ENCODE peak calls at places on chromosomes 1 and 21, in nine cellular contexts. B, U, L, I, H, J, C, Q and Y are unnamed samples.

GRCh38 chr1:181318022-181318857 is 165.1 kb upstream of the CACNA1E start:
- DNase-seq in U (no peak), C (no peak), H (no peak), Q (peak; percentile 78), I (no peak), L (no peak), B (no peak), J (no peak), Y (no peak)

GRCh38 chr1:94316836-94317789 is 79.7 kb upstream of the ARHGAP29 start:
- DNase-seq in U (no peak), B (no peak), C (no peak), Q (no peak), L (no peak), I (no peak), H (no peak), J (no peak), Y (no peak)

GRCh38 chr1:198125995-198126758 is 30.6 kb upstream of the NEK7 start:
- DNase-seq in J (no peak), I (no peak), Q (no peak), B (no peak), L (no peak), U (no peak), H (no peak), C (no peak), Y (peak; percentile 19)

GRCh38 chr21:33362044-33362555 is 37.3 kb downstream of the IFNAR1 start:
- DNase-seq in U (peak; percentile 21), B (no peak), I (peak; percentile 82), H (no peak), C (no peak), Q (no peak), J (peak; percentile 85), L (peak; percentile 18), Y (no peak)

GRCh38 chr1:205109269-205109668 is 12.5 kb downstream of the RBBP5 start:
- DNase-seq in J (no peak), C (no peak), L (no peak), H (no peak), Q (no peak), I (no peak), U (no peak), B (no peak), Y (no peak)

GRCh38 chr1:169307176-169307575 is 60.4 kb downstream of the NME7 start:
- DNase-seq in B (no peak), I (no peak), L (no peak), J (no peak), C (no peak), Q (no peak), H (no peak), U (no peak), Y (no peak)

GRCh38 chr1:16392740-16393139 is 25.7 kb downstream of the SZRD1 start:
- DNase-seq in U (no peak), Q (no peak), H (no peak), L (no peak), B (no peak), J (no peak), C (no peak), I (no peak), Y (no peak)

GRCh38 chr1:233379869-233380438 is 52.4 kb downstream of the MAP3K21 start:
- DNase-seq in B (no peak), C (no peak), U (no peak), Q (no peak), L (no peak), J (no peak), H (peak; percentile 12), I (no peak), Y (no peak)

GRCh38 chr1:198657550-198658064 is 18.8 kb downstream of the PTPRC start:
- DNase-seq in Q (no peak), J (no peak), C (no peak), U (no peak), L (no peak), H (no peak), B (no peak), I (no peak), Y (no peak)

GRCh38 chr1:241934181-241934815 is 23.3 kb upstream of the BECN2 start:
- DNase-seq in J (no peak), Q (no peak), H (no peak), B (no peak), U (no peak), L (peak; percentile 27), C (no peak), I (no peak), Y (peak; percentile 68)

GRCh38 chr21:43023175-43023574 is 48.8 kb downstream of the PKNOX1 start:
- DNase-seq in Q (no peak), J (no peak), B (no peak), U (no peak), H (no peak), L (no peak), I (peak; percentile 31), C (no peak), Y (no peak)

GRCh38 chr1:12159826-12160225 is 7.0 kb upstream of the TNFRSF1B start:
- DNase-seq in J (no peak), I (peak; percentile 80), C (no peak), L (no peak), B (no peak), U (no peak), H (no peak), Q (peak; percentile 79), Y (no peak)

GRCh38 chr1:43537423-43538142 is 6.9 kb downstream of the PTPRF start:
- DNase-seq in L (peak; percentile 84), H (no peak), J (no peak), Q (no peak), C (peak; percentile 85), B (peak; percentile 89), I (peak; percentile 24), U (no peak), Y (peak; percentile 40)

GRCh38 chr1:237938553-237938952 is 47.8 kb upstream of the ZP4 start:
- DNase-seq in J (no peak), Q (no peak), H (no peak), I (no peak), B (no peak), C (no peak), U (no peak), L (no peak), Y (no peak)

GRCh38 chr1:155205035-155205434 is 2.7 kb downstream of the THBS3 start:
- DNase-seq in L (no peak), Q (no peak), C (no peak), J (no peak), H (no peak), I (peak; percentile 70), B (no peak), U (no peak), Y (no peak)

GRCh38 chr1:64240209-64240608 is 36.8 kb downstream of the UBE2U start:
- DNase-seq in I (no peak), C (no peak), U (no peak), H (no peak), Q (no peak), L (no peak), J (no peak), B (no peak), Y (no peak)

GRCh38 chr1:64243757-64244080 is 40.3 kb downstream of the UBE2U start:
- DNase-seq in I (no peak), Q (no peak), B (no peak), C (no peak), L (no peak), J (no peak), U (no peak), H (no peak), Y (no peak)

GRCh38 chr1:64245495-64245894 is 42.1 kb downstream of the UBE2U start:
- DNase-seq in U (no peak), Q (no peak), B (peak; percentile 48), L (peak; percentile 12), I (no peak), J (no peak), H (no peak), C (no peak), Y (no peak)

GRCh38 chr1:64241069-64241468 is 37.6 kb downstream of the UBE2U start:
- DNase-seq in I (no peak), U (no peak), Q (no peak), J (no peak), H (no peak), B (no peak), C (no peak), L (no peak), Y (no peak)

GRCh38 chr1:64242895-64243756 is 39.7 kb downstream of the UBE2U start:
- DNase-seq in U (no peak), Q (no peak), H (no peak), L (no peak), J (no peak), B (no peak), C (no peak), I (no peak), Y (no peak)
- TF ChIP-seq POLR2A in U (no peak), Q (no peak), H (no peak), L (no peak), J (no peak), B (no peak), C (no peak), I (no peak), Y (no peak)

DNA sequence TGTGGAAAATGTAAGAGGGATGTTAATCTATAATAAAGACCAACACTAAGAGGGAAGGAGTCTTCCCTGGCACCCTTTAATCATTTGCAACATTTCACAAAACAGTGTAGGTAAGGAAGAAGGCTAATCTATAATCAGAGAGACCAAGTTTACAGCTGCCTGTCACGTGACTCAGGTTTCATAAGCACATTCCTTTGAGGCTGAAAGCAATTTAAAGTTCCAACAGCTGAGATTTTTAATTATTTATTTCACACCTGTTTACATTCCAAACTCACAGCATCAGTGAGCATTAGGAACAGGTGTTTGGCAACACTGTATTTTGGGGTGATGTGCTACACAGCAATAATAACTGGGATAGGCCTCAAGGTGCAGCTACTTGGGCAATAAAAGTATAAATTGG is 75.7 kb upstream of the PGBD5 start:
- DNase-seq in J (no peak), U (no peak), C (no peak), B (no peak), L (peak; percentile 37), I (no peak), H (no peak), Q (no peak), Y (no peak)
- TF ChIP-seq POLR2A in J (no peak), U (no peak), C (no peak), B (no peak), L (no peak), I (no peak), H (no peak), Q (no peak), Y (no peak)

GRCh38 chr1:54229281-54229891 is 29.4 kb downstream of the MRPL37 start:
- DNase-seq in C (no peak), B (no peak), Q (no peak), H (no peak), I (peak; percentile 63), U (no peak), L (no peak), J (no peak), Y (peak; percentile 50)
- TF ChIP-seq POLR2A in C (no peak), B (no peak), Q (no peak), H (no peak), I (no peak), U (no peak), L (no peak), J (no peak), Y (no peak)

DNA sequence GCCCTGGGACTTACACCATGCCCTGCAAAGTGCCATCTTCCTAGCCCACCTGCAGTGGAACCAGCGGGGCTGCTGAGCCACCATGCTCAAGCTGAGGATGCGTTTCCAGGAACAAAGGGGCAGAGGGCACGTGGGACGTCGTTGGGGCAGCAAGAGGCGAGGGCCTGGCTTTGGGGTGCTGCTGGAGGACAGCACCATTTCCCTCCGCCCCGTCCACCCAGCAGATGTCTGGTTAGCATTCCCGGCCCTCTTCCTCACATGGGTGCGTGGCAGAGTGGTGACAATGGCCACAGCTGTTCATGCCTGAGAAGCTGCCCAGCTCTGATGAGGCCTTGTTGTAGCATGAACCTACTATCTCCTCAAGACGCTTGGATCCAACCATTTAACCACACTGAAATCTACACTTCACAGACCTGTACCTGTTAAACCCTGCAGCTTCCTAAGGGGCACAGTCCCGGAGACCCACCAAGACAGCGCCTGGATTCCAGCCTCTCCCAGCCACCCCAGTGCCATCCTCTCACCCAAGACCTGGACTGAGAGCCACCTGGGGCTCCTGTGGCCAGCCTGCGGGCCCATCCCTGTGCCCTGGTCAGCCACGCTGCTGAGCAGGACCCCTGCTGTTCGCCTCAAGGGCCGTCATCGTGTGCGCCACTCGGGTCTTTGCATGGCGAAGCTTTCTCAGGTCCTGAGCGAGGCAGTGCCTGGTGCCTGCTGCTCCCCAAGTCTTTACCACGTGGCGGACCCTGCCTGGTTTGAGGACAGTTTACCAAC is 33.2 kb downstream of the SLC45A1 start:
- DNase-seq in I (no peak), J (no peak), Q (peak; percentile 70), L (no peak), B (peak; percentile 46), H (no peak), C (no peak), U (no peak), Y (no peak)
- TF ChIP-seq POLR2A in I (no peak), J (no peak), Q (no peak), L (no peak), B (no peak), H (no peak), C (no peak), U (no peak), Y (no peak)